ENCODE peak calls at places on chromosomes 7 and 10, in eight cellular contexts. S is choroid plexus epithelial cell; L is activated gamma-delta T cell treated with anti-CD3 and anti-CD28 coated beads, Interleukin-2, amount 50 U/mL, for 16 hours; Q is activated naive CD8-positive, alpha-beta T cell treated with anti-CD3 and anti-CD28 coated beads, Interleukin-2, amount 50 U/mL, for 16 hours; U is lung; N is activated naive CD4-positive, alpha-beta T cell treated with anti-CD3 and anti-CD28 coated beads, Interleukin-2, amount 10 ng/mL, durations not matched to agents 7 days and 5 days; Z is NCI-H1105; V is H9. O is an unnamed sample.

GRCh38 chr7:156778201-156778600 is 114.8 kb downstream of the LMBR1 start:
- DNase-seq in S (peak), L (no peak), Q (no peak), U (no peak), N (no peak), Z (no peak), V (no peak), O (no peak)

GRCh38 chr10:47357131-47357582 is 9.0 kb downstream of the RBP3 start:
- DNase-seq in S (no peak), L (no peak), Q (no peak), U (no peak), N (no peak), Z (no peak), V (no peak), O (no peak)

GRCh38 chr10:99834410-99834809 is 52.0 kb downstream of the ABCC2 start:
- DNase-seq in S (peak), L (no peak), Q (no peak), U (no peak), N (no peak), Z (no peak), V (no peak), O (no peak)

GRCh38 chr10:20682782-20683181 is 214.3 kb downstream of the NEBL start:
- DNase-seq in S (no peak), L (no peak), Q (no peak), U (no peak), N (no peak), Z (no peak), V (no peak), O (no peak)

GRCh38 chr7:71326596-71326995 is 194.7 kb downstream of the GALNT17 start:
- DNase-seq in S (no peak), L (no peak), Q (no peak), U (no peak), N (no peak), Z (no peak), V (no peak), O (no peak)

GRCh38 chr7:94223375-94224084 is 171.2 kb upstream of the COL1A2 start:
- DNase-seq in S (peak), L (no peak), Q (no peak), U (no peak), N (no peak), Z (no peak), V (peak), O (peak)

GRCh38 chr10:133198206-133198605 is 31.8 kb upstream of the UTF1 start:
- DNase-seq in S (no peak), L (no peak), Q (no peak), U (no peak), N (no peak), Z (no peak), V (no peak), O (no peak)

GRCh38 chr7:48225101-48225500 is 53.8 kb downstream of the ABCA13 start:
- DNase-seq in S (no peak), L (no peak), Q (no peak), U (no peak), N (no peak), Z (no peak), V (no peak), O (no peak)

GRCh38 chr10:113853577-113854018 is 284 bp downstream of the DCLRE1A start:
- DNase-seq in S (no peak), L (no peak), Q (no peak), U (no peak), N (no peak), Z (no peak), V (no peak), O (no peak)

GRCh38 chr10:28768227-28768626 is 90.9 kb downstream of the BAMBI start:
- DNase-seq in S (no peak), L (no peak), Q (no peak), U (no peak), N (no peak), Z (peak), V (no peak), O (no peak)

GRCh38 chr10:131354380-131354779 is 42.9 kb upstream of the TCERG1L start:
- DNase-seq in S (no peak), L (no peak), Q (no peak), U (no peak), N (no peak), Z (no peak), V (no peak), O (peak)

GRCh38 chr7:116588641-116589594 is 64.1 kb downstream of the CAV1 start:
- DNase-seq in S (peak), L (no peak), Q (no peak), U (no peak), N (no peak), Z (peak), V (no peak), O (peak)

GRCh38 chr10:89923661-89924060 is 222.3 kb downstream of the KIF20B start:
- DNase-seq in S (no peak), L (no peak), Q (no peak), U (no peak), N (no peak), Z (no peak), V (no peak), O (no peak)

GRCh38 chr7:116213361-116214155 is 3.2 kb downstream of the TES start:
- DNase-seq in S (peak), L (no peak), Q (no peak), U (no peak), N (no peak), Z (no peak), V (no peak), O (no peak)

GRCh38 chr10:118394557-118395194 is 52.6 kb upstream of the FAM204A start:
- DNase-seq in S (no peak), L (no peak), Q (no peak), U (no peak), N (no peak), Z (no peak), V (no peak), O (no peak)

GRCh38 chr10:34420273-34420672 is 394.8 kb downstream of the PARD3 start:
- DNase-seq in S (no peak), L (no peak), Q (no peak), U (no peak), N (no peak), Z (no peak), V (no peak), O (no peak)

GRCh38 chr7:115229401-115230083 is 307.6 kb downstream of the MDFIC start:
- DNase-seq in S (no peak), L (no peak), Q (no peak), U (no peak), N (no peak), Z (no peak), V (no peak), O (no peak)

GRCh38 chr10:21989453-21990154 is 13.9 kb downstream of the DNAJC1 start:
- DNase-seq in S (peak), L (peak), Q (no peak), U (peak), N (peak), Z (peak), V (peak), O (peak)

GRCh38 chr10:73629165-73629564 is 12.1 kb downstream of the MYOZ1 start:
- DNase-seq in S (no peak), L (no peak), Q (no peak), U (no peak), N (no peak), Z (no peak), V (no peak), O (no peak)

GRCh38 chr10:3270597-3270996 is 98.0 kb upstream of the PITRM1 start:
- DNase-seq in S (peak), L (no peak), Q (no peak), U (no peak), N (no peak), Z (no peak), V (no peak), O (no peak)

GRCh38 chr7:134327896-134328295 is 11.2 kb upstream of the SLC35B4 start:
- DNase-seq in S (peak), L (peak), Q (peak), U (peak), N (peak), Z (peak), V (peak), O (peak)

GRCh38 chr10:73991846-73992245 is 6.1 kb upstream of the VCL start:
- DNase-seq in S (no peak), L (peak), Q (peak), U (peak), N (peak), Z (no peak), V (no peak), O (no peak)

GRCh38 chr10:70130878-70131559 is 1.6 kb downstream of the AIFM2 start:
- DNase-seq in S (peak), L (no peak), Q (no peak), U (no peak), N (no peak), Z (no peak), V (no peak), O (no peak)

GRCh38 chr10:35409094-35409582 is 72.8 kb downstream of the CCNY start:
- DNase-seq in S (peak), L (no peak), Q (no peak), U (no peak), N (no peak), Z (no peak), V (no peak), O (no peak)

GRCh38 chr10:98154076-98154475 is 19.6 kb downstream of the R3HCC1L start:
- DNase-seq in S (no peak), L (no peak), Q (no peak), U (no peak), N (no peak), Z (no peak), V (no peak), O (no peak)

GRCh38 chr10:19310121-19310520 is 261.5 kb downstream of the MALRD1 start:
- DNase-seq in S (peak), L (no peak), Q (no peak), U (no peak), N (no peak), Z (no peak), V (no peak), O (no peak)

GRCh38 chr10:21732067-21732772 is 198.2 kb downstream of the MLLT10 start:
- DNase-seq in S (peak), L (no peak), Q (no peak), U (no peak), N (peak), Z (no peak), V (peak), O (peak)

GRCh38 chr7:74226633-74227032 is 16.8 kb downstream of the LAT2 start:
- DNase-seq in S (no peak), L (no peak), Q (no peak), U (peak), N (no peak), Z (no peak), V (no peak), O (no peak)

GRCh38 chr10:22243321-22243720 is 25.5 kb upstream of the EBLN1 start:
- DNase-seq in S (no peak), L (no peak), Q (no peak), U (no peak), N (no peak), Z (peak), V (no peak), O (no peak)

GRCh38 chr7:105205592-105206211 is 183.0 kb downstream of the SRPK2 start:
- DNase-seq in S (no peak), L (no peak), Q (no peak), U (no peak), N (peak), Z (no peak), V (no peak), O (no peak)

GRCh38 chr10:98254234-98254858 is 13.6 kb downstream of the LOXL4 start:
- DNase-seq in S (no peak), L (no peak), Q (no peak), U (peak), N (no peak), Z (no peak), V (no peak), O (no peak)

GRCh38 chr10:126902157-126902556 is 3.1 kb upstream of the DOCK1 start:
- DNase-seq in S (peak), L (no peak), Q (no peak), U (peak), N (no peak), Z (no peak), V (no peak), O (peak)

GRCh38 chr7:45225560-45226335 is 68.2 kb downstream of the RAMP3 start:
- DNase-seq in S (no peak), L (no peak), Q (no peak), U (peak), N (no peak), Z (no peak), V (no peak), O (no peak)

O was measured in mesendoderm.